ENCODE peak calls at places on chromosomes 2 and 18, in eight cellular contexts. One of them, this sample, is unnamed.

GRCh38 chr2:4980989-4981388 is 711.2 kb upstream of the SOX11 start:
- DNase-seq in MM.1S: no peak
- DNase-seq in hepatocyte: no peak
- DNase-seq in HCT116: no peak
- DNase-seq in neural progenitor cell: peak; percentile 14
- DNase-seq in SK-N-SH: no peak
- DNase-seq in OCI-LY7: no peak
- DNase-seq in GM23338: no peak
- DNase-seq in this sample: no peak

GRCh38 chr18:57915848-57916596 is 112.9 kb upstream of the ATP8B1 start:
- DNase-seq in MM.1S: no peak
- DNase-seq in hepatocyte: no peak
- DNase-seq in HCT116: no peak
- DNase-seq in neural progenitor cell: peak; percentile 43
- DNase-seq in SK-N-SH: peak; percentile 52
- DNase-seq in OCI-LY7: peak; percentile 9
- DNase-seq in GM23338: no peak
- DNase-seq in this sample: no peak

GRCh38 chr18:36333418-36333817 is 35.9 kb downstream of the FHOD3 start:
- DNase-seq in MM.1S: no peak
- DNase-seq in hepatocyte: no peak
- DNase-seq in HCT116: no peak
- DNase-seq in neural progenitor cell: no peak
- DNase-seq in SK-N-SH: no peak
- DNase-seq in OCI-LY7: no peak
- DNase-seq in GM23338: no peak
- DNase-seq in this sample: no peak

GRCh38 chr18:48868468-48869466 is 82.0 kb downstream of the SMAD7 start:
- DNase-seq in MM.1S: peak; percentile 96
- DNase-seq in hepatocyte: peak; percentile 81
- DNase-seq in HCT116: no peak
- DNase-seq in neural progenitor cell: no peak
- DNase-seq in SK-N-SH: no peak
- DNase-seq in OCI-LY7: peak; percentile 86
- DNase-seq in GM23338: no peak
- DNase-seq in this sample: peak; percentile 10

GRCh38 chr2:64036343-64036742 is 17.1 kb upstream of the VPS54 start:
- DNase-seq in MM.1S: peak; percentile 63
- DNase-seq in hepatocyte: no peak
- DNase-seq in HCT116: no peak
- DNase-seq in neural progenitor cell: no peak
- DNase-seq in SK-N-SH: no peak
- DNase-seq in OCI-LY7: no peak
- DNase-seq in GM23338: no peak
- DNase-seq in this sample: peak; percentile 74

GRCh38 chr18:63619661-63620060 is 24.4 kb downstream of the SERPINB4 start:
- DNase-seq in MM.1S: no peak
- DNase-seq in hepatocyte: no peak
- DNase-seq in HCT116: no peak
- DNase-seq in neural progenitor cell: no peak
- DNase-seq in SK-N-SH: no peak
- DNase-seq in OCI-LY7: no peak
- DNase-seq in GM23338: no peak
- DNase-seq in this sample: no peak

GRCh38 chr2:136207030-136207623 is 89.2 kb upstream of the CXCR4 start:
- DNase-seq in MM.1S: no peak
- DNase-seq in hepatocyte: no peak
- DNase-seq in HCT116: no peak
- DNase-seq in neural progenitor cell: no peak
- DNase-seq in SK-N-SH: no peak
- DNase-seq in OCI-LY7: peak; percentile 96
- DNase-seq in GM23338: no peak
- DNase-seq in this sample: no peak

GRCh38 chr2:8454797-8455196 is 227.1 kb upstream of the ID2 start:
- DNase-seq in MM.1S: no peak
- DNase-seq in hepatocyte: no peak
- DNase-seq in HCT116: no peak
- DNase-seq in neural progenitor cell: no peak
- DNase-seq in SK-N-SH: no peak
- DNase-seq in OCI-LY7: no peak
- DNase-seq in GM23338: no peak
- DNase-seq in this sample: no peak

GRCh38 chr18:72985686-72986085 is 117.9 kb upstream of the NETO1 start:
- DNase-seq in MM.1S: peak; percentile 86
- DNase-seq in hepatocyte: no peak
- DNase-seq in HCT116: no peak
- DNase-seq in neural progenitor cell: no peak
- DNase-seq in SK-N-SH: no peak
- DNase-seq in OCI-LY7: no peak
- DNase-seq in GM23338: no peak
- DNase-seq in this sample: peak; percentile 44

GRCh38 chr2:58594175-58594574 is 353.1 kb upstream of the FANCL start:
- DNase-seq in MM.1S: no peak
- DNase-seq in hepatocyte: no peak
- DNase-seq in HCT116: peak; percentile 28
- DNase-seq in neural progenitor cell: peak; percentile 6
- DNase-seq in SK-N-SH: peak; percentile 34
- DNase-seq in OCI-LY7: peak; percentile 1
- DNase-seq in GM23338: peak; percentile 61
- DNase-seq in this sample: peak; percentile 40

GRCh38 chr2:119371111-119371510 is 4.3 kb downstream of the DBI start:
- DNase-seq in MM.1S: no peak
- DNase-seq in hepatocyte: no peak
- DNase-seq in HCT116: no peak
- DNase-seq in neural progenitor cell: no peak
- DNase-seq in SK-N-SH: no peak
- DNase-seq in OCI-LY7: no peak
- DNase-seq in GM23338: no peak
- DNase-seq in this sample: no peak

GRCh38 chr18:42048150-42048549 is 93.1 kb downstream of the PIK3C3 start:
- DNase-seq in MM.1S: no peak
- DNase-seq in hepatocyte: peak; percentile 65
- DNase-seq in HCT116: no peak
- DNase-seq in neural progenitor cell: no peak
- DNase-seq in SK-N-SH: no peak
- DNase-seq in OCI-LY7: no peak
- DNase-seq in GM23338: no peak
- DNase-seq in this sample: peak; percentile 70

GRCh38 chr2:136013962-136014361 is 28.5 kb upstream of the DARS1 start:
- DNase-seq in MM.1S: no peak
- DNase-seq in hepatocyte: peak; percentile 51
- DNase-seq in HCT116: no peak
- DNase-seq in neural progenitor cell: no peak
- DNase-seq in SK-N-SH: no peak
- DNase-seq in OCI-LY7: no peak
- DNase-seq in GM23338: no peak
- DNase-seq in this sample: no peak

GRCh38 chr18:60596928-60597327 is 224.4 kb upstream of the MC4R start:
- DNase-seq in MM.1S: no peak
- DNase-seq in hepatocyte: no peak
- DNase-seq in HCT116: no peak
- DNase-seq in neural progenitor cell: no peak
- DNase-seq in SK-N-SH: no peak
- DNase-seq in OCI-LY7: no peak
- DNase-seq in GM23338: no peak
- DNase-seq in this sample: no peak

GRCh38 chr2:231489990-231490389 is 25.7 kb upstream of the NCL start:
- DNase-seq in MM.1S: no peak
- DNase-seq in hepatocyte: no peak
- DNase-seq in HCT116: no peak
- DNase-seq in neural progenitor cell: no peak
- DNase-seq in SK-N-SH: no peak
- DNase-seq in OCI-LY7: no peak
- DNase-seq in GM23338: peak; percentile 59
- DNase-seq in this sample: no peak

GRCh38 chr2:227528803-227529202 is 56.8 kb downstream of the AGFG1 start:
- DNase-seq in MM.1S: no peak
- DNase-seq in hepatocyte: no peak
- DNase-seq in HCT116: no peak
- DNase-seq in neural progenitor cell: no peak
- DNase-seq in SK-N-SH: no peak
- DNase-seq in OCI-LY7: no peak
- DNase-seq in GM23338: no peak
- DNase-seq in this sample: no peak

GRCh38 chr2:227529871-227530270 is 57.9 kb downstream of the AGFG1 start:
- DNase-seq in MM.1S: no peak
- DNase-seq in hepatocyte: no peak
- DNase-seq in HCT116: no peak
- DNase-seq in neural progenitor cell: no peak
- DNase-seq in SK-N-SH: no peak
- DNase-seq in OCI-LY7: no peak
- DNase-seq in GM23338: no peak
- DNase-seq in this sample: no peak

GRCh38 chr2:227524665-227525064 is 52.7 kb downstream of the AGFG1 start:
- DNase-seq in MM.1S: no peak
- DNase-seq in hepatocyte: no peak
- DNase-seq in HCT116: no peak
- DNase-seq in neural progenitor cell: no peak
- DNase-seq in SK-N-SH: no peak
- DNase-seq in OCI-LY7: no peak
- DNase-seq in GM23338: no peak
- DNase-seq in this sample: no peak
- TF ChIP-seq CTCF in MM.1S: no peak
- TF ChIP-seq CTCF in hepatocyte: no peak
- TF ChIP-seq CTCF in HCT116: no peak
- TF ChIP-seq CTCF in neural progenitor cell: no peak
- TF ChIP-seq CTCF in SK-N-SH: no peak
- TF ChIP-seq CTCF in OCI-LY7: no peak
- TF ChIP-seq CTCF in GM23338: no peak
- TF ChIP-seq CTCF in this sample: no peak

DNA sequence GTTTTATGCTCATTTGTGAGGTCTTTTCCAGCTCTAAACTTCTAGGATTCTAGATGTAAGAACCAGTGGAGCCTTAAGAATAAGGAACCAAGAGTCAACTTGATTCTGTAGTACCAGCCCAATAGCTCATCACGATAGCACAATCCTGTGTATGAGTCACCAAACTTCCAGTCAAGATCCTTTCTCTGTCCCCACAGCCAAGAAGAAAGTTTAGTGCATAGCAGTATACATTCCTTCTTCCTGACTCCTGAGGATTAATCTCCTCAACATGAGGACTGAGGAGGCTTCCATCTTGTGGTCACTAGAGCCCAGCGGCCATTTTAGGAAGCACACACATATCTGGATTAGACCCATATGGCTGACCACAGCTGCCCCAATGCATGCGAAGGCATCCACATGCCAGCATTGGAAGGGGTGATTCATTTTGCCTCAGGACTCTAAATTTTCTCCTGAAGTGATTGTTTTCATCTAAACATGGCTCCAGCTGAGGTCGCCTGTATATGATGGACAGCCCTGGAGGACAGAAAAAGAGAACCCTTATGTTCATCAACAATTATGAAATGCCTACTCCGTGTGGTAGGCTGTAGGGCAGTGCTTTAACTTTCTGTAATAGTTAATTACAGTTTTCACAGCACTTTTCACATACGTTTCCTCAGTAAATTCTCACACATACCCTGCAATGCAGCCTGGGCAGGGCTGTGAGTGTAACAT is 53.5 kb downstream of the RASGRP3 start:
- DNase-seq in MM.1S: no peak
- DNase-seq in hepatocyte: peak; percentile 36
- DNase-seq in HCT116: no peak
- DNase-seq in neural progenitor cell: no peak
- DNase-seq in SK-N-SH: no peak
- DNase-seq in OCI-LY7: peak; percentile 10
- DNase-seq in GM23338: peak; percentile 9
- DNase-seq in this sample: peak; percentile 75
- H2AFZ ChIP-seq in MM.1S: peak overlapping the region; percentile 21
- H2AFZ ChIP-seq in hepatocyte: no peak overlapping the region
- H2AFZ ChIP-seq in HCT116: peak overlapping the region; percentile 87
- H2AFZ ChIP-seq in neural progenitor cell: peak overlapping the region; percentile 17
- H2AFZ ChIP-seq in SK-N-SH: peak overlapping the region; percentile 87
- H2AFZ ChIP-seq in OCI-LY7: peak overlapping the region; percentile 90
- H2AFZ ChIP-seq in GM23338: peak overlapping the region; percentile 80
- H2AFZ ChIP-seq in this sample: peak overlapping the region; percentile 78

GRCh38 chr18:5490753-5491240 is 53.0 kb downstream of the EPB41L3 start:
- DNase-seq in MM.1S: peak; percentile 46
- DNase-seq in hepatocyte: no peak
- DNase-seq in HCT116: no peak
- DNase-seq in neural progenitor cell: no peak
- DNase-seq in SK-N-SH: no peak
- DNase-seq in OCI-LY7: no peak
- DNase-seq in GM23338: no peak
- DNase-seq in this sample: no peak
- TF ChIP-seq EZH2phosphoT487 in MM.1S: no peak
- TF ChIP-seq EZH2phosphoT487 in hepatocyte: no peak
- TF ChIP-seq EZH2phosphoT487 in HCT116: no peak
- TF ChIP-seq EZH2phosphoT487 in neural progenitor cell: no peak
- TF ChIP-seq EZH2phosphoT487 in SK-N-SH: no peak
- TF ChIP-seq EZH2phosphoT487 in OCI-LY7: no peak
- TF ChIP-seq EZH2phosphoT487 in GM23338: no peak
- TF ChIP-seq EZH2phosphoT487 in this sample: no peak

GRCh38 chr2:37282746-37283145 is 41.9 kb downstream of the PRKD3 start:
- DNase-seq in MM.1S: no peak
- DNase-seq in hepatocyte: no peak
- DNase-seq in HCT116: no peak
- DNase-seq in neural progenitor cell: no peak
- DNase-seq in SK-N-SH: no peak
- DNase-seq in OCI-LY7: no peak
- DNase-seq in GM23338: no peak
- DNase-seq in this sample: no peak

GRCh38 chr2:37283207-37283606 is 41.4 kb downstream of the PRKD3 start:
- DNase-seq in MM.1S: no peak
- DNase-seq in hepatocyte: no peak
- DNase-seq in HCT116: no peak
- DNase-seq in neural progenitor cell: no peak
- DNase-seq in SK-N-SH: no peak
- DNase-seq in OCI-LY7: no peak
- DNase-seq in GM23338: no peak
- DNase-seq in this sample: peak; percentile 61

GRCh38 chr2:37284386-37284785 is 40.2 kb downstream of the PRKD3 start:
- DNase-seq in MM.1S: no peak
- DNase-seq in hepatocyte: no peak
- DNase-seq in HCT116: no peak
- DNase-seq in neural progenitor cell: no peak
- DNase-seq in SK-N-SH: no peak
- DNase-seq in OCI-LY7: no peak
- DNase-seq in GM23338: no peak
- DNase-seq in this sample: no peak

GRCh38 chr2:37291680-37292079 is 33.0 kb downstream of the PRKD3 start:
- DNase-seq in MM.1S: no peak
- DNase-seq in hepatocyte: no peak
- DNase-seq in HCT116: no peak
- DNase-seq in neural progenitor cell: no peak
- DNase-seq in SK-N-SH: no peak
- DNase-seq in OCI-LY7: no peak
- DNase-seq in GM23338: no peak
- DNase-seq in this sample: no peak

GRCh38 chr2:37287966-37288365 is 36.7 kb downstream of the PRKD3 start:
- DNase-seq in MM.1S: no peak
- DNase-seq in hepatocyte: peak; percentile 10
- DNase-seq in HCT116: no peak
- DNase-seq in neural progenitor cell: peak; percentile 7
- DNase-seq in SK-N-SH: peak; percentile 46
- DNase-seq in OCI-LY7: peak; percentile 54
- DNase-seq in GM23338: peak; percentile 45
- DNase-seq in this sample: peak; percentile 27
- TF ChIP-seq CTCF in MM.1S: peak; percentile 39
- TF ChIP-seq CTCF in hepatocyte: peak; percentile 17
- TF ChIP-seq CTCF in HCT116: peak; percentile 40
- TF ChIP-seq CTCF in neural progenitor cell: peak; percentile 24
- TF ChIP-seq CTCF in SK-N-SH: peak; percentile 43
- TF ChIP-seq CTCF in OCI-LY7: peak; percentile 79
- TF ChIP-seq CTCF in GM23338: peak; percentile 65
- TF ChIP-seq CTCF in this sample: peak; percentile 59